ENCODE peak calls at places on chromosomes 12 and 14, in four cellular contexts. A is activated CD8-positive, alpha-beta memory T cell treated with anti-CD3 and anti-CD28 coated beads for 1 hour; S is GM06990; D is amniotic stem cell. W is an unnamed sample.

GRCh38 chr14:100849432-100849831 is 23.5 kb downstream of the MEG3 start:
- DNase-seq in A (no peak), S (no peak), D (no peak), W (peak)

GRCh38 chr14:77355811-77356210 is 21.1 kb downstream of the TMED8 start:
- DNase-seq in A (no peak), S (no peak), D (no peak), W (no peak)

GRCh38 chr12:32549675-32550079 is 129.4 kb upstream of the DNM1L start:
- DNase-seq in A (no peak), S (no peak), D (no peak), W (no peak)

GRCh38 chr12:120843472-120843871 is 60.7 kb downstream of the SPPL3 start:
- DNase-seq in A (no peak), S (no peak), D (no peak), W (no peak)

GRCh38 chr12:121990692-121991603 is 30.7 kb upstream of the BCL7A start:
- DNase-seq in A (no peak), S (peak), D (no peak), W (no peak)

GRCh38 chr14:51518681-51519080 is 133.0 kb upstream of the FRMD6 start:
- DNase-seq in A (no peak), S (no peak), D (no peak), W (no peak)

GRCh38 chr14:69154779-69155178 is 1.9 kb upstream of the DCAF5 start:
- DNase-seq in A (no peak), S (no peak), D (no peak), W (no peak)

GRCh38 chr14:94163806-94164205 is 10.3 kb upstream of the PPP4R4 start:
- DNase-seq in A (no peak), S (no peak), D (no peak), W (no peak)

GRCh38 chr14:23020143-23021128 is 10.5 kb upstream of the C14orf93 start:
- DNase-seq in A (no peak), S (no peak), D (no peak), W (no peak)

W was measured in HTR-8/SVneo.